ENCODE peak calls at places on chromosomes 3 and 15, in nine cellular contexts. N is fibroblast of mammary gland, D is heart right ventricle, E is aorta, W is psoas muscle, R is NCI-H460, T is glomerular endothelial cell, Q is endothelial cell, O is Right ventricle myocardium superior. P is an unnamed sample.

GRCh38 chr3:99753268-99753975 is 64.2 kb upstream of the CMSS1 start:
- DNase-seq in N (peak; percentile 88), Q (peak; percentile 38), T (peak; percentile 45), O (no peak), R (peak; percentile 37), D (no peak), E (no peak), W (no peak), P (no peak)

GRCh38 chr3:183774631-183775030 is 50.7 kb downstream of the MAP6D1 start:
- DNase-seq in D (no peak), O (no peak), N (peak; percentile 53), T (no peak), R (no peak), E (no peak), Q (no peak), W (no peak), P (no peak)

GRCh38 chr15:29936353-29937049 is 114.2 kb upstream of the TJP1 start:
- DNase-seq in R (no peak), D (no peak), N (peak; percentile 75), O (no peak), W (no peak), T (no peak), Q (no peak), E (no peak), P (no peak)

GRCh38 chr15:40349163-40349562 is 1.7 kb upstream of the PHGR1 start:
- DNase-seq in W (no peak), Q (no peak), D (no peak), N (no peak), O (no peak), E (no peak), R (no peak), T (no peak), P (no peak)

GRCh38 chr3:94098487-94098886 is 35.6 kb downstream of the NSUN3 start:
- DNase-seq in R (no peak), D (no peak), Q (peak; percentile 9), T (no peak), W (no peak), O (no peak), N (peak; percentile 45), E (no peak), P (no peak)

GRCh38 chr3:182486459-182486858 is 306.8 kb upstream of the ATP11B start:
- DNase-seq in Q (no peak), E (no peak), W (no peak), T (no peak), R (no peak), D (no peak), N (no peak), O (no peak), P (no peak)

GRCh38 chr3:197003461-197004385 is 25.9 kb downstream of the MELTF start:
- DNase-seq in D (no peak), R (no peak), W (peak; percentile 35), E (peak; percentile 76), T (no peak), N (peak; percentile 9), O (peak; percentile 40), Q (no peak), P (peak; percentile 65)

GRCh38 chr3:138732465-138732864 is 102.3 kb downstream of the PIK3CB start:
- DNase-seq in T (no peak), W (no peak), N (no peak), E (no peak), O (no peak), D (no peak), R (no peak), Q (no peak), P (no peak)

GRCh38 chr3:105827101-105827634 is 41.6 kb downstream of the CBLB start:
- DNase-seq in D (no peak), N (peak; percentile 75), T (no peak), R (no peak), W (no peak), O (no peak), Q (no peak), E (no peak), P (no peak)

GRCh38 chr3:132268956-132269355 is 48.3 kb upstream of the ACP3 start:
- DNase-seq in W (no peak), N (peak; percentile 46), R (no peak), O (no peak), Q (peak; percentile 26), D (no peak), T (no peak), E (no peak), P (no peak)

GRCh38 chr3:4935347-4935746 is 43.9 kb upstream of the BHLHE40 start:
- DNase-seq in Q (no peak), N (no peak), T (no peak), W (no peak), R (no peak), D (no peak), E (no peak), O (no peak), P (no peak)

GRCh38 chr15:41984622-41985021 is 12.3 kb upstream of the EHD4 start:
- DNase-seq in D (no peak), O (no peak), Q (no peak), R (no peak), T (no peak), W (no peak), N (no peak), E (no peak), P (no peak)

GRCh38 chr3:141913150-141913811 is 36.8 kb downstream of the ATP1B3 start:
- DNase-seq in D (peak; percentile 53), Q (peak; percentile 28), T (peak; percentile 54), E (no peak), W (no peak), O (no peak), N (peak; percentile 76), R (peak; percentile 47), P (peak; percentile 14)

GRCh38 chr15:75723171-75723846 is 10.7 kb upstream of the CSPG4 start:
- DNase-seq in N (no peak), W (no peak), D (no peak), O (no peak), Q (no peak), R (peak; percentile 9), T (no peak), E (peak; percentile 41), P (no peak)

GRCh38 chr3:113166719-113167492 is 44.5 kb upstream of the BOC start:
- DNase-seq in N (peak; percentile 56), R (no peak), E (no peak), D (peak; percentile 34), Q (peak; percentile 10), W (peak; percentile 29), T (no peak), O (peak; percentile 60), P (no peak)

GRCh38 chr3:4776399-4776979 is 202.7 kb upstream of the BHLHE40 start:
- DNase-seq in E (no peak), O (no peak), Q (no peak), R (no peak), D (no peak), W (no peak), T (no peak), N (no peak), P (no peak)

GRCh38 chr3:171980578-171981270 is 58.7 kb upstream of the FNDC3B start:
- DNase-seq in E (no peak), D (no peak), T (no peak), N (no peak), R (no peak), O (no peak), Q (no peak), W (no peak), P (no peak)

GRCh38 chr3:72960812-72961518 is 35.6 kb upstream of the PPP4R2 start:
- DNase-seq in D (peak; percentile 77), T (no peak), N (peak; percentile 75), W (no peak), E (no peak), O (peak; percentile 53), Q (no peak), R (no peak), P (no peak)

GRCh38 chr15:67175643-67176071 is 78.8 kb downstream of the AAGAB start:
- DNase-seq in N (peak; percentile 54), D (no peak), E (no peak), O (peak; percentile 60), Q (peak; percentile 45), W (peak; percentile 60), R (no peak), T (no peak), P (no peak)

GRCh38 chr3:126696701-126697267 is 7.3 kb upstream of the CHCHD6 start:
- DNase-seq in R (no peak), D (no peak), O (no peak), Q (no peak), T (no peak), E (no peak), N (no peak), W (no peak), P (no peak)

GRCh38 chr3:52248165-52248541 is 2.6 kb downstream of the PPM1M start:
- DNase-seq in O (no peak), T (no peak), E (no peak), D (no peak), Q (no peak), N (no peak), R (no peak), W (no peak), P (no peak)

GRCh38 chr15:97995881-97996603 is 35.5 kb downstream of the ARRDC4 start:
- DNase-seq in Q (peak; percentile 12), T (no peak), R (peak; percentile 6), O (no peak), E (no peak), W (no peak), D (no peak), N (peak; percentile 15), P (no peak)

GRCh38 chr3:112629425-112629824 is 11.5 kb downstream of the CCDC80 start:
- DNase-seq in E (no peak), D (peak; percentile 50), T (no peak), R (no peak), W (peak; percentile 67), O (peak; percentile 65), Q (no peak), N (peak; percentile 97), P (no peak)

GRCh38 chr3:138254199-138254598 is 67.1 kb downstream of the ARMC8 start:
- DNase-seq in R (no peak), W (no peak), N (no peak), Q (no peak), D (no peak), E (no peak), O (no peak), T (no peak), P (no peak)

GRCh38 chr3:21672303-21672702 is 78.7 kb downstream of the ZNF385D start:
- DNase-seq in D (no peak), O (no peak), E (no peak), Q (no peak), T (peak; percentile 93), R (no peak), N (peak; percentile 100), W (no peak), P (no peak)

GRCh38 chr3:69665026-69665739 is 74.1 kb upstream of the MITF start:
- DNase-seq in D (peak; percentile 61), R (peak; percentile 46), Q (peak; percentile 28), N (no peak), T (no peak), W (no peak), E (no peak), O (peak; percentile 41), P (no peak)

GRCh38 chr15:26260517-26261133 is 397.5 kb upstream of the ATP10A start:
- DNase-seq in N (peak; percentile 27), D (no peak), O (no peak), R (no peak), W (no peak), Q (peak; percentile 58), E (no peak), T (no peak), P (no peak)

GRCh38 chr15:58513681-58514336 is 82.0 kb downstream of the LIPC start:
- DNase-seq in Q (no peak), D (no peak), T (no peak), E (no peak), O (no peak), R (no peak), N (no peak), W (no peak), P (no peak)

GRCh38 chr3:25747033-25747432 is 36.2 kb downstream of the NGLY1 start:
- DNase-seq in E (no peak), T (no peak), O (no peak), N (no peak), R (no peak), W (no peak), Q (no peak), D (no peak), P (no peak)

P was measured in stimulated activated effector memory CD8-positive, alpha-beta T cell treated with anti-CD3 and anti-CD28 coated beads, Interleukin-12 subunit alpha, Interleukin-12 subunit beta, amount 100 ng/mL, for 72 hours.